ENCODE peak calls at places on chromosome 21, in six cellular contexts. W is H1, R is prostate gland, H is esophagus muscularis mucosa, C is IMR-90, T is A549. S is an unnamed sample.

GRCh38 chr21:41445465-41445862 is 19.4 kb downstream of the MX1 start:
- DNase-seq in C (no peak), T (no peak), W (no peak), H (no peak), R (no peak), S (peak)

GRCh38 chr21:33644383-33645074 is 2.2 kb downstream of the ITSN1 start:
- DNase-seq in T (no peak), W (no peak), H (no peak), R (no peak), C (peak), S (no peak)

GRCh38 chr21:18387994-18388393 is 15.6 kb downstream of the TMPRSS15 start:
- DNase-seq in T (no peak), H (no peak), R (no peak), C (no peak), W (no peak), S (no peak)

GRCh38 chr21:42009018-42009830 is 936 bp downstream of the ZBTB21 start:
- DNase-seq in W (peak), R (peak), T (peak), H (peak), C (peak), S (peak)

GRCh38 chr21:26850116-26850643 is 5.0 kb upstream of the ADAMTS1 start:
- DNase-seq in C (peak), W (no peak), T (peak), R (no peak), H (no peak), S (no peak)

GRCh38 chr21:41121785-41122415 is 46.1 kb upstream of the BACE2 start:
- DNase-seq in C (peak), T (peak), R (peak), W (peak), H (peak), S (peak)

GRCh38 chr21:36830041-36830440 is 131.1 kb downstream of the SIM2 start:
- DNase-seq in H (no peak), C (no peak), R (no peak), W (no peak), T (no peak), S (no peak)

GRCh38 chr21:32427958-32428623 is 15.6 kb downstream of the EVA1C start:
- DNase-seq in W (no peak), R (no peak), C (no peak), T (no peak), H (no peak), S (no peak)

GRCh38 chr21:35052786-35053185 is 3.7 kb upstream of the RUNX1 start:
- DNase-seq in W (no peak), H (no peak), C (no peak), R (no peak), T (no peak), S (no peak)

GRCh38 chr21:35050348-35051286 is 1.5 kb upstream of the RUNX1 start:
- DNase-seq in H (peak), T (no peak), R (no peak), W (no peak), C (peak), S (no peak)

GRCh38 chr21:35048706-35049617 is at the start of gene RUNX1:
- DNase-seq in C (peak), H (peak), R (no peak), W (no peak), T (no peak), S (peak)

GRCh38 chr21:35053356-35054096 is 4.4 kb upstream of the RUNX1 start:
- DNase-seq in W (no peak), C (no peak), R (no peak), H (peak), T (no peak), S (no peak)

DNA sequence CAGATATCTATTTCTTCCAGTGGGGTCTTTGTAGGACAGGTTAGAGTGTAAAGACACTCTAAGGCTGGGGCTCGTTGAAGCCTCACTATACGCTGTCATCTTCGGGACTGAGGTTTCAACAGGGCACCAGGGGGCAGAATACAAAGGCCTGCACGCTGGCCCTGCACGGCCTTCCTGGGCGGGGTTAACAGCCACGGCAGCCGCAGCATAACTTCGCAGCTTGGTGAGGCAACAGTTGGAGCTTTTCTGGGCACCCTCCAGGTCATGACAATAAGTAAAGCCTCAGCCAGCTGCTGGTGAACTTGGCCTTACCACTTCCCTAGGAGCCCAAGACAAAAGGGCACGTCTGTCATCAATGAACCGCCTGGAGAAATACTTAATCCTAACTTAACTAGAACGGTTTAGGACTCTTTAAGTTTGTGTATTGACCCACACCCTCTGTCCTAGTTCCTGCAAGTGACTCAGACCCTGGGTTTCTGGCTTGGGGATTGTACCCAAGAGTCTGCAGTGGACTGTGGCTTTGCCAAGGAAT is 2.3 kb upstream of the RUNX1 start:
- DNase-seq in R (peak), T (peak), C (peak), W (peak), H (peak), S (peak)
- TF ChIP-seq POLR2A in R (no peak), T (no peak), C (no peak), W (no peak), H (no peak), S (peak)

GRCh38 chr21:43728467-43729390 is 9.8 kb downstream of the PDXK start:
- DNase-seq in T (peak), W (peak), R (peak), C (peak), H (peak), S (peak)
- TF ChIP-seq POLR2A in T (no peak), W (no peak), R (peak), C (peak), H (peak), S (peak)

DNA sequence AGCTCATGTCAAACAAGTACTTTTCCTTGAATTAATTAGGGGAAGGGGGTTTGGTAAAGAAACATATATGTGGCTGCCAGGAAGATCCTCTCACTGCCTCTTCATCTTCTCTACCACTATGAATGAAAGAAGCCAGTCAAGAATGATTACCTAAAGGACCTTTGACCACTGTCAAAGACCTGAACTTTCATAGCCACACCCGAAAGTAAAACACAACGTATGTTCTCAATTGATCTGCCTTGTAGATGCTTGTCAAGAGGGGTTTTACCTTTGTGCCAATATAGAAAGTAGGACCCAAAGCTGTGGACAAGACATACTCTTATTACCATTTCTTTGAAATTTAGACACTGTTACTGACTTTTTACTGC is 71.7 kb upstream of the HSPA13 start:
- DNase-seq in W (no peak), T (no peak), H (no peak), C (no peak), R (no peak), S (no peak)
- TF ChIP-seq POLR2A in W (no peak), T (no peak), H (no peak), C (no peak), R (no peak), S (no peak)

GRCh38 chr21:15731243-15731613 is 1.4 kb downstream of the USP25 start:
- DNase-seq in C (no peak), W (no peak), R (no peak), H (no peak), T (no peak), S (no peak)

GRCh38 chr21:15728046-15728445 is 1.7 kb upstream of the USP25 start:
- DNase-seq in R (no peak), C (no peak), H (no peak), T (no peak), W (no peak), S (no peak)

GRCh38 chr21:15729346-15729673 is 472 bp upstream of the USP25 start:
- DNase-seq in W (no peak), T (no peak), C (peak), R (no peak), H (no peak), S (no peak)

GRCh38 chr21:15730484-15731242 is 881 bp downstream of the USP25 start:
- DNase-seq in W (no peak), R (peak), H (no peak), C (no peak), T (no peak), S (no peak)

GRCh38 chr21:15729674-15730483 is at the start of gene USP25:
- DNase-seq in W (peak), R (peak), T (peak), H (peak), C (peak), S (peak)
- TF ChIP-seq POLR2A in W (peak), R (peak), T (peak), H (no peak), C (peak), S (peak)

S was measured in transverse colon.